ENCODE peak calls at places on chromosomes 16 and 17, in five cellular contexts. D, Y, J, U and E are unnamed samples. For H3K27me3 and H3K36me3, the result is how much of the 10 kb centered on the place peaks cover.

GRCh38 chr17:77374170-77374936 is 233.6 kb downstream of the SEC14L1 start:
- DNase-seq in D (peak), Y (no peak), J (peak), U (peak), E (no peak)

GRCh38 chr17:4980644-4981216 is 6.7 kb downstream of the CAMTA2 start:
- DNase-seq in D (no peak), Y (no peak), J (no peak), U (no peak), E (no peak)

GRCh38 chr16:86610779-86611516 is 32.6 kb downstream of the FOXL1 start:
- DNase-seq in D (no peak), Y (no peak), J (no peak), U (no peak), E (no peak)

GRCh38 chr17:65942592-65942991 is 249.3 kb downstream of the CEP112 start:
- DNase-seq in D (no peak), Y (no peak), J (no peak), U (no peak), E (no peak)

GRCh38 chr16:19291459-19291858 is 5.9 kb downstream of the CLEC19A start:
- DNase-seq in D (no peak), Y (no peak), J (no peak), U (no peak), E (no peak)

GRCh38 chr17:60468371-60468770 is 46.1 kb downstream of the CHCT1 start:
- DNase-seq in D (no peak), Y (no peak), J (no peak), U (no peak), E (no peak)

GRCh38 chr17:8152112-8152775 is at the start of gene PER1:
- DNase-seq in D (peak), Y (peak), J (peak), U (peak), E (peak)

GRCh38 chr17:81228420-81228819 is 5.7 kb upstream of the CEP131 start:
- DNase-seq in D (no peak), Y (no peak), J (no peak), U (no peak), E (no peak)

GRCh38 chr17:68682913-68683312 is 81.7 kb upstream of the FAM20A start:
- DNase-seq in D (no peak), Y (no peak), J (no peak), U (no peak), E (no peak)

GRCh38 chr17:2697611-2698162 is 13.9 kb downstream of the CLUH start:
- DNase-seq in D (peak), Y (no peak), J (no peak), U (peak), E (no peak)

GRCh38 chr16:57735755-57736418 is at the start of gene KATNB1:
- DNase-seq in D (no peak), Y (no peak), J (no peak), U (no peak), E (no peak)

GRCh38 chr17:37088459-37088858 is 139.7 kb downstream of the AATF start:
- DNase-seq in D (no peak), Y (no peak), J (no peak), U (no peak), E (no peak)

GRCh38 chr16:16191493-16192167 is 31.7 kb downstream of the ABCC6 start:
- DNase-seq in D (no peak), Y (no peak), J (no peak), U (no peak), E (no peak)

GRCh38 chr16:85010931-85011845 is at the start of gene ZDHHC7:
- DNase-seq in D (peak), Y (peak), J (peak), U (peak), E (no peak)

GRCh38 chr17:2057714-2058520 is 3.0 kb downstream of the HIC1 start:
- DNase-seq in D (peak), Y (no peak), J (no peak), U (peak), E (no peak)

GRCh38 chr16:11032922-11033291 is 88.5 kb downstream of the CLEC16A start:
- DNase-seq in D (peak), Y (no peak), J (peak), U (peak), E (no peak)

GRCh38 chr16:56684256-56684925 is 2.1 kb downstream of the MT1X start:
- DNase-seq in D (no peak), Y (no peak), J (no peak), U (no peak), E (no peak)

GRCh38 chr17:73349138-73349537 is 37.3 kb upstream of the CDC42EP4 start:
- DNase-seq in D (no peak), Y (no peak), J (no peak), U (no peak), E (no peak)

GRCh38 chr17:58556833-58557250 is 42.4 kb upstream of the MTMR4 start:
- DNase-seq in D (no peak), Y (no peak), J (no peak), U (no peak), E (no peak)

GRCh38 chr17:7479389-7480192 is at the start of gene ZBTB4:
- DNase-seq in D (peak), Y (no peak), J (peak), U (peak), E (no peak)

GRCh38 chr17:18185391-18185790 is 1.8 kb downstream of the ALKBH5 start:
- DNase-seq in D (no peak), Y (no peak), J (no peak), U (no peak), E (no peak)

GRCh38 chr17:49497147-49498036 is 2.3 kb downstream of the NGFR start:
- DNase-seq in D (peak), Y (peak), J (peak), U (peak), E (no peak)

GRCh38 chr16:70349783-70350182 is 3.1 kb downstream of the DDX19A start:
- DNase-seq in D (no peak), Y (no peak), J (no peak), U (no peak), E (no peak)

DNA sequence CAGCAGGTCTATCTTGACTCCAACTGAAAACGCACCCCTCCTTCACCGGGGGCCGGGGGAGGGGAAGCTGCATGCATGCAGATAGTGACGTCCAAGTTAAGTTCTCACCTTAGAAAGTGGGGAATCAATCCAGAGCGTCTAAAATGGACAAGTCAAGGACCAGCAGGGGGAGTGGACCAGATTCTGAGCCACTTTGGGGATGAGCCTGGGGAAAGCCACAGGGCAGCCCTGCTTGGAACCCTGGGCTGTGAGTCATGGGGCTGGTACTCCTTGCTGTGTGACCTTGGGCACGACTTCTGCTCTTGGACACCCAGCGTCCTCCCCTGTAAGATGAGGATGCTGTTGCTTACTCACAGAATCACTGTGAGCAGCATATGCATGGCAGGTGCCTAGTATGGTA is 9.1 kb downstream of the TNFRSF13B start:
- DNase-seq in D (no peak), Y (no peak), J (no peak), U (no peak), E (no peak)
- TF ChIP-seq CTCF in D (no peak), Y (no peak), J (no peak), U (no peak), E (peak)

GRCh38 chr17:39208893-39209292 is 8.8 kb downstream of the RPL19 start:
- DNase-seq in D (no peak), Y (no peak), J (no peak), U (no peak), E (no peak)
- H3K27me3 ChIP-seq in D (under half), Y (under half), J (under half), U (under half), E (under half)

GRCh38 chr17:6186998-6187397 is 116.8 kb downstream of the WSCD1 start:
- DNase-seq in D (no peak), Y (no peak), J (no peak), U (no peak), E (no peak)
- H3K36me3 ChIP-seq in D (under half), Y (under half), J (under half), U (under half), E (under half)

GRCh38 chr17:41977991-41978390 is 11.4 kb downstream of the CNP start:
- DNase-seq in D (no peak), Y (no peak), J (no peak), U (no peak), E (no peak)
- TF ChIP-seq CTCF in D (no peak), Y (no peak), J (no peak), U (no peak), E (no peak)

GRCh38 chr16:49275870-49276269 is 5.8 kb downstream of the CBLN1 start:
- DNase-seq in D (no peak), Y (no peak), J (no peak), U (no peak), E (no peak)
- H3K27me3 ChIP-seq in D (under half), Y (under half), J (half or more), U (under half), E (under half)